ENCODE peak calls at places on chromosomes 1 and 21, in ten cellular contexts. J is left ventricle myocardium inferior; H is lung; V is body of pancreas; A is transverse colon; D is lower lobe of right lung; K is neuronal stem cell; G is adipocyte; C is heart left ventricle; B is CD8-positive, alpha-beta T cell. T is an unnamed sample. For H3K4me1, the result is how much of the 10 kb centered on the place peaks cover.

GRCh38 chr1:107785506-107786213 is 179.3 kb downstream of the VAV3 start:
- DNase-seq in J (no peak), H (no peak), V (no peak), A (no peak), D (no peak), K (no peak), G (no peak), C (no peak), B (no peak), T (no peak)

GRCh38 chr21:43913928-43914327 is 48.9 kb downstream of the AGPAT3 start:
- DNase-seq in J (no peak), H (no peak), V (no peak), A (no peak), D (no peak), K (no peak), G (no peak), C (peak), B (no peak), T (no peak)

GRCh38 chr1:44043176-44044070 is 12.2 kb upstream of the SLC6A9 start:
- DNase-seq in J (no peak), H (no peak), V (no peak), A (no peak), D (no peak), K (no peak), G (no peak), C (no peak), B (no peak), T (no peak)

GRCh38 chr21:16073571-16073970 is 343.8 kb downstream of the USP25 start:
- DNase-seq in J (no peak), H (no peak), V (no peak), A (no peak), D (no peak), K (no peak), G (no peak), C (no peak), B (no peak), T (no peak)

GRCh38 chr1:236021424-236022135 is 43.3 kb downstream of the NID1 start:
- DNase-seq in J (no peak), H (no peak), V (no peak), A (no peak), D (no peak), K (peak), G (peak), C (no peak), B (no peak), T (no peak)

GRCh38 chr1:80924290-80924689 is 876.4 kb upstream of the ADGRL2 start:
- DNase-seq in J (no peak), H (no peak), V (no peak), A (no peak), D (no peak), K (no peak), G (no peak), C (no peak), B (no peak), T (no peak)

GRCh38 chr21:34594566-34595234 is 20.2 kb downstream of the RCAN1 start:
- DNase-seq in J (no peak), H (no peak), V (no peak), A (no peak), D (no peak), K (no peak), G (no peak), C (no peak), B (no peak), T (no peak)

GRCh38 chr1:31633117-31633516 is 11.6 kb downstream of the PEF1 start:
- DNase-seq in J (no peak), H (no peak), V (peak), A (peak), D (no peak), K (no peak), G (peak), C (no peak), B (no peak), T (no peak)

GRCh38 chr1:81583878-81584277 is 216.9 kb upstream of the ADGRL2 start:
- DNase-seq in J (no peak), H (no peak), V (no peak), A (no peak), D (no peak), K (no peak), G (no peak), C (no peak), B (no peak), T (no peak)

GRCh38 chr1:21783679-21784603 is 992 bp upstream of the USP48 start:
- DNase-seq in J (no peak), H (no peak), V (peak), A (peak), D (peak), K (no peak), G (peak), C (no peak), B (no peak), T (peak)

GRCh38 chr1:53553734-53554509 is 94.7 kb downstream of the DMRTB1 start:
- DNase-seq in J (peak), H (no peak), V (peak), A (peak), D (peak), K (no peak), G (no peak), C (no peak), B (no peak), T (no peak)

GRCh38 chr1:183197762-183198161 is 11.7 kb downstream of the LAMC2 start:
- DNase-seq in J (no peak), H (no peak), V (no peak), A (no peak), D (no peak), K (no peak), G (no peak), C (no peak), B (no peak), T (no peak)

GRCh38 chr1:13600762-13601483 is 17.3 kb downstream of the PDPN start:
- DNase-seq in J (peak), H (peak), V (no peak), A (no peak), D (no peak), K (no peak), G (no peak), C (peak), B (no peak), T (no peak)

GRCh38 chr1:91687452-91687851 is 186.8 kb downstream of the CDC7 start:
- DNase-seq in J (no peak), H (no peak), V (no peak), A (no peak), D (no peak), K (no peak), G (peak), C (no peak), B (no peak), T (no peak)

GRCh38 chr1:200670215-200671118 is 760 bp upstream of the DDX59 start:
- DNase-seq in J (no peak), H (peak), V (peak), A (peak), D (peak), K (no peak), G (peak), C (no peak), B (no peak), T (peak)

GRCh38 chr1:29379438-29380073 is 143.2 kb downstream of the PTPRU start:
- DNase-seq in J (no peak), H (no peak), V (no peak), A (no peak), D (no peak), K (peak), G (peak), C (no peak), B (no peak), T (peak)

GRCh38 chr1:51960262-51960661 is 30.2 kb downstream of the RAB3B start:
- DNase-seq in J (no peak), H (no peak), V (peak), A (no peak), D (no peak), K (no peak), G (no peak), C (no peak), B (no peak), T (no peak)

GRCh38 chr1:170604065-170604464 is 59.9 kb upstream of the PRRX1 start:
- DNase-seq in J (no peak), H (no peak), V (no peak), A (no peak), D (no peak), K (no peak), G (no peak), C (no peak), B (no peak), T (no peak)

GRCh38 chr1:19398309-19398760 is 86.2 kb downstream of the SLC66A1 start:
- DNase-seq in J (no peak), H (peak), V (no peak), A (peak), D (no peak), K (no peak), G (peak), C (no peak), B (no peak), T (no peak)

GRCh38 chr21:44337941-44338895 is 972 bp downstream of the CFAP410 start:
- DNase-seq in J (peak), H (peak), V (peak), A (peak), D (peak), K (peak), G (peak), C (peak), B (no peak), T (peak)

GRCh38 chr1:203796223-203796747 is 862 bp downstream of the ZBED6 start:
- DNase-seq in J (no peak), H (peak), V (peak), A (peak), D (no peak), K (no peak), G (peak), C (peak), B (peak), T (no peak)
- H3K4me3 ChIP-seq in J (peak), H (peak), V (peak), A (peak), D (peak), K (peak), G (peak), C (peak), B (peak), T (peak)

DNA sequence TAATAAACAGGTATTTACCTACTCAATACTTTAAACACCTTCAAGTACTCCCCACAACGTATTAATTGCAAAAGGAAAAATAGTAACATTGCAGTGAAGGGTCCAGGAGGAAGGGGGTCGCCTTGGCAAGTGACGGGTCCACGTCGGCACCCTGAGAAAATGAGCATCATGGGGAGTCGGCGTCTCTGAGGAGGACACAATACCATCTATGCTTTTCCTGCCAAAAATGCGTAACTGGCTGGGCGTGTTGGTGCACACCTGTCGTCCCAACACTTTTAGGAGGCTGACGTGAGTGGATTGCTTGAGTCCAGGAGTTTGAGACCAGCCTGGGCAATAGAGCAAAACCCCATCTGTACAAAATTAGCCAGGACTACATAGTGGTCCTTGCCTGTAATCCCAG is 7.3 kb downstream of the FTCD start:
- DNase-seq in J (no peak), H (no peak), V (no peak), A (no peak), D (no peak), K (no peak), G (no peak), C (no peak), B (no peak), T (no peak)
- H3K4me1 ChIP-seq in J (under half), H (under half), V (under half), A (under half), D (under half), K (under half), G (under half), C (under half), B (under half), T (under half)

GRCh38 chr1:46171351-46171750 is 3.5 kb upstream of the TSPAN1 start:
- DNase-seq in J (peak), H (peak), V (no peak), A (no peak), D (peak), K (no peak), G (no peak), C (peak), B (no peak), T (no peak)
- H3K4me3 ChIP-seq in J (peak), H (no peak), V (no peak), A (no peak), D (no peak), K (no peak), G (no peak), C (no peak), B (no peak), T (no peak)

DNA sequence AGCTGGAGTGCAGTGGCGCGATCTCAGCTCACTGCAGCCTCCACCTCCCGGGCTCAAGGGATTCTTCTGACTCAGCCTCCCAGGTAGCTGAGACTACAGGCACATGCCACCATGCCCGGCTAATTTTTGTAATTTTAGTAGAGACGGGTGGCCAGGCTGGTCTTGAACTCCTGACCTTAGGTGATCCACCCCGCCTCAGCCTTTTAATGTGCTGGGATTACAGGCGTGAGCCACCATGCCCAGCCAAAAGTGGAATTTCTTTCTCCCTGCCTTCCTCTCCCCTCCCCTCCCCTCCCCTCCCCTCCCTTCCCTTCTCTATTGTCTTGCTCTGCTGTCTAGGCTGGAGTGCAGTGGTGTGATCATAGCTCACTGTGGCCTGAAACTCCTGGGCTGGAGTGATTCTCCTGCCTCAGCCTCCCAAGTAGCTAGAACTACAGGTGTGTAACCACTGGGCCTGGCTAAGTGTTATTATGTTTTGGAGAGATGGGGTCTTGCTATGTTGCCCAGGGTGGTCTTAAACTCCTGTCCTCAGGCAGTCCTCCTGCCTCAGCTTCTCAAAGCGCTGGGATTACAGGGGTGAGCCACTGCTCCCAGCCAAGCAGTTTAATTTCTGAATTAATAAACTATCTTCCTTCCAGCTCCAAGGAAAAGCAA is 10.0 kb upstream of the MACF1 start:
- DNase-seq in J (no peak), H (no peak), V (no peak), A (no peak), D (no peak), K (no peak), G (no peak), C (no peak), B (no peak), T (no peak)
- H3K4me1 ChIP-seq in J (half or more), H (under half), V (under half), A (under half), D (half or more), K (under half), G (half or more), C (under half), B (half or more), T (under half)

GRCh38 chr1:27007909-27008582 is 4.6 kb downstream of the TENT5B start:
- DNase-seq in J (no peak), H (peak), V (peak), A (peak), D (peak), K (no peak), G (peak), C (no peak), B (no peak), T (no peak)

GRCh38 chr1:27010226-27010994 is 2.2 kb downstream of the TENT5B start:
- DNase-seq in J (no peak), H (no peak), V (no peak), A (no peak), D (no peak), K (no peak), G (peak), C (no peak), B (no peak), T (no peak)

GRCh38 chr1:27011976-27012563 is 580 bp downstream of the TENT5B start:
- DNase-seq in J (no peak), H (no peak), V (no peak), A (no peak), D (no peak), K (no peak), G (peak), C (no peak), B (no peak), T (no peak)

GRCh38 chr1:27011058-27011764 is 1.4 kb downstream of the TENT5B start:
- DNase-seq in J (no peak), H (peak), V (peak), A (peak), D (peak), K (peak), G (peak), C (no peak), B (no peak), T (peak)

GRCh38 chr1:27009601-27010197 is 3.0 kb downstream of the TENT5B start:
- DNase-seq in J (peak), H (no peak), V (peak), A (peak), D (peak), K (no peak), G (peak), C (peak), B (no peak), T (no peak)
- H3K4me3 ChIP-seq in J (peak), H (no peak), V (no peak), A (peak), D (peak), K (no peak), G (no peak), C (no peak), B (no peak), T (peak)

DNA sequence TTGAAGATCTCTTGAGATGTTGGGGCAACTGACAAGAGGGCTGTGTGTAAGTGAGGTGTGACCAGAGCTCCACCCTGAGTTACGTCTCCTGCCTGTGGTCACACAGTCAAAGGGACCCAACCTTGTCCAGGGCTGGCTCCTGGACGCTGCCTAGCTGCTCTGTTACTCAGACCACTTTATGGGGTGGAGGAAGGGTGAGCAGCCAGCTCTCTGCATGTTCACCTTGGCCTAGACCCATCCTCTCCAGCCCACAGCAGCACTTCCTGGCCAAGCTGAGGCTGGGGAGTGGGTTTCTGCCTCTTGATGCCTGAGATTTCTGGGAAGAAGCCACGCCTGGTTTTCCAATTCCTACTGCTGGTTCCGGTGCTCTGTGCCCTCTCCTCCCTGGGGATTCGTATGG is 24.6 kb downstream of the SLC2A1 start:
- DNase-seq in J (no peak), H (peak), V (peak), A (no peak), D (no peak), K (no peak), G (no peak), C (no peak), B (no peak), T (no peak)
- H3K4me1 ChIP-seq in J (half or more), H (under half), V (under half), A (half or more), D (half or more), K (under half), G (under half), C (under half), B (half or more), T (under half)

GRCh38 chr1:231104917-231105316 is 56.9 kb upstream of the TRIM67 start:
- DNase-seq in J (no peak), H (no peak), V (no peak), A (no peak), D (no peak), K (no peak), G (no peak), C (no peak), B (no peak), T (no peak)

GRCh38 chr1:231108500-231109254 is 53.2 kb upstream of the TRIM67 start:
- DNase-seq in J (no peak), H (no peak), V (no peak), A (no peak), D (no peak), K (no peak), G (no peak), C (no peak), B (no peak), T (no peak)

GRCh38 chr1:231107186-231107585 is 54.7 kb upstream of the TRIM67 start:
- DNase-seq in J (no peak), H (no peak), V (no peak), A (no peak), D (no peak), K (no peak), G (no peak), C (no peak), B (no peak), T (no peak)

GRCh38 chr1:231106347-231106746 is 55.5 kb upstream of the TRIM67 start:
- DNase-seq in J (no peak), H (no peak), V (no peak), A (no peak), D (no peak), K (no peak), G (peak), C (no peak), B (no peak), T (no peak)

DNA sequence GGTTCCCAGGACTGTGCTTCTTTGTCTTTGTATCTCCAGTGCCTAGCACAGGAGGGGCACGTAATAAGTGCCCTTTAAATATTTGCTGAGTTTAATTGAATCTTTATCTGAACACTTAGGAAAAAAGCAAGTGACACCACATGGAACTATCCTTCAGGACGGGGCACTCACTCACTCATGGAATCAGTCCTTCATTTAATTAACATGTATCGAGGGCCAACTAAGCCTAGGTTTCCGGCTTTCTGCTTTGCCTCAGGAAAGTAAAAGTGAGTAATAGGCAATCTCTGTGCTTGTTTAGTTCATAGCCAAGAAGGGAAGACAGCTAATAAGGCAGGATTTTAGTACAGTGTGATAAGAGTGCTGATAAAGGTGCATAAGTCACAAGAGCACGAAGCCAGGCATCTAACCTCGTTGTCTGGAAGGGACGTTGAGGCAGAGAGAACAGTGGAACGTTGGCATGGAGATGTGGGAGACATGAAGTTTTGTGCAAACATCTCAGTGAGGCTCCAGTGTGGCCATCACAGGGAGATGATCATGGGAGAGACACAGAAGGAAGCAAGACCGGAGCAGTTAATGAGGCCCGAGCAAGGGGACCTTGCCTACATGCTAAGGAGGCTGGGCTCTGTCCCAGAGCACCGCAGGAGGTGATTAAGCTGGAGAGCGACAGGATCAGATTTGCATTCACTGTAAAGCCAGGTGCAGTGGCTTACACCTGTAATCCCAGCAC is 54.1 kb upstream of the TRIM67 start:
- DNase-seq in J (no peak), H (no peak), V (no peak), A (no peak), D (no peak), K (no peak), G (peak), C (no peak), B (no peak), T (no peak)
- H3K4me3 ChIP-seq in J (no peak), H (no peak), V (no peak), A (no peak), D (no peak), K (peak), G (no peak), C (no peak), B (no peak), T (no peak)

T was measured in NT2/D1.